ENCODE peak calls at places on chromosomes 7 and 10, in five cellular contexts. One of them, this sample, is unnamed.

GRCh38 chr10:75399461-75400162 is 2.0 kb downstream of the ZNF503 start:
- DNase-seq in prostate gland: peak
- DNase-seq in upper lobe of left lung: peak
- DNase-seq in esophagus muscularis mucosa: no peak
- DNase-seq in stomach: peak
- DNase-seq in this sample: peak

GRCh38 chr7:102264367-102264891 is 22.2 kb upstream of the SH2B2 start:
- DNase-seq in upper lobe of left lung: no peak
- DNase-seq in stomach: no peak
- DNase-seq in prostate gland: no peak
- DNase-seq in esophagus muscularis mucosa: no peak
- DNase-seq in this sample: no peak

GRCh38 chr10:72275351-72276012 is 1.8 kb downstream of the DDIT4 start:
- DNase-seq in upper lobe of left lung: no peak
- DNase-seq in esophagus muscularis mucosa: no peak
- DNase-seq in stomach: no peak
- DNase-seq in prostate gland: no peak
- DNase-seq in this sample: no peak

GRCh38 chr7:102140952-102141370 is 145.7 kb upstream of the SH2B2 start:
- DNase-seq in upper lobe of left lung: peak
- DNase-seq in prostate gland: no peak
- DNase-seq in stomach: no peak
- DNase-seq in esophagus muscularis mucosa: no peak
- DNase-seq in this sample: peak

GRCh38 chr7:155326385-155326784 is 28.7 kb downstream of the INSIG1 start:
- DNase-seq in esophagus muscularis mucosa: peak
- DNase-seq in prostate gland: no peak
- DNase-seq in upper lobe of left lung: no peak
- DNase-seq in stomach: no peak
- DNase-seq in this sample: no peak

GRCh38 chr10:48579251-48579960 is 25.5 kb downstream of the ARHGAP22 start:
- DNase-seq in upper lobe of left lung: no peak
- DNase-seq in prostate gland: no peak
- DNase-seq in esophagus muscularis mucosa: no peak
- DNase-seq in stomach: no peak
- DNase-seq in this sample: no peak

GRCh38 chr7:22441157-22441556 is 58.8 kb downstream of the STEAP1B start:
- DNase-seq in esophagus muscularis mucosa: peak
- DNase-seq in prostate gland: no peak
- DNase-seq in upper lobe of left lung: no peak
- DNase-seq in stomach: no peak
- DNase-seq in this sample: no peak

GRCh38 chr7:80640841-80641240 is 2.4 kb downstream of the CD36 start:
- DNase-seq in upper lobe of left lung: no peak
- DNase-seq in prostate gland: no peak
- DNase-seq in stomach: no peak
- DNase-seq in esophagus muscularis mucosa: no peak
- DNase-seq in this sample: no peak

GRCh38 chr7:132202541-132202940 is 373.7 kb downstream of the PLXNA4 start:
- DNase-seq in upper lobe of left lung: no peak
- DNase-seq in esophagus muscularis mucosa: no peak
- DNase-seq in prostate gland: no peak
- DNase-seq in stomach: no peak
- DNase-seq in this sample: no peak

GRCh38 chr7:28533267-28533666 is 120.9 kb downstream of the CREB5 start:
- DNase-seq in esophagus muscularis mucosa: no peak
- DNase-seq in prostate gland: no peak
- DNase-seq in stomach: no peak
- DNase-seq in upper lobe of left lung: no peak
- DNase-seq in this sample: no peak

GRCh38 chr10:45000764-45001381 is at the start of gene ZNF22:
- DNase-seq in stomach: peak
- DNase-seq in upper lobe of left lung: peak
- DNase-seq in prostate gland: no peak
- DNase-seq in esophagus muscularis mucosa: peak
- DNase-seq in this sample: peak
- TF ChIP-seq CTCF in stomach: peak
- TF ChIP-seq CTCF in upper lobe of left lung: no peak
- TF ChIP-seq CTCF in prostate gland: peak
- TF ChIP-seq CTCF in esophagus muscularis mucosa: no peak
- TF ChIP-seq CTCF in this sample: peak

GRCh38 chr7:128885370-128886187 is 22.9 kb downstream of the ATP6V1F start:
- DNase-seq in prostate gland: no peak
- DNase-seq in upper lobe of left lung: no peak
- DNase-seq in stomach: no peak
- DNase-seq in esophagus muscularis mucosa: no peak
- DNase-seq in this sample: peak

GRCh38 chr7:128882134-128882533 is 19.5 kb downstream of the ATP6V1F start:
- DNase-seq in esophagus muscularis mucosa: no peak
- DNase-seq in stomach: no peak
- DNase-seq in upper lobe of left lung: no peak
- DNase-seq in prostate gland: no peak
- DNase-seq in this sample: peak

GRCh38 chr7:128881458-128882125 is 18.9 kb downstream of the ATP6V1F start:
- DNase-seq in prostate gland: no peak
- DNase-seq in esophagus muscularis mucosa: no peak
- DNase-seq in stomach: no peak
- DNase-seq in upper lobe of left lung: no peak
- DNase-seq in this sample: peak

GRCh38 chr7:128884561-128885369 is 22.1 kb downstream of the ATP6V1F start:
- DNase-seq in stomach: no peak
- DNase-seq in upper lobe of left lung: no peak
- DNase-seq in esophagus muscularis mucosa: no peak
- DNase-seq in prostate gland: no peak
- DNase-seq in this sample: peak

DNA sequence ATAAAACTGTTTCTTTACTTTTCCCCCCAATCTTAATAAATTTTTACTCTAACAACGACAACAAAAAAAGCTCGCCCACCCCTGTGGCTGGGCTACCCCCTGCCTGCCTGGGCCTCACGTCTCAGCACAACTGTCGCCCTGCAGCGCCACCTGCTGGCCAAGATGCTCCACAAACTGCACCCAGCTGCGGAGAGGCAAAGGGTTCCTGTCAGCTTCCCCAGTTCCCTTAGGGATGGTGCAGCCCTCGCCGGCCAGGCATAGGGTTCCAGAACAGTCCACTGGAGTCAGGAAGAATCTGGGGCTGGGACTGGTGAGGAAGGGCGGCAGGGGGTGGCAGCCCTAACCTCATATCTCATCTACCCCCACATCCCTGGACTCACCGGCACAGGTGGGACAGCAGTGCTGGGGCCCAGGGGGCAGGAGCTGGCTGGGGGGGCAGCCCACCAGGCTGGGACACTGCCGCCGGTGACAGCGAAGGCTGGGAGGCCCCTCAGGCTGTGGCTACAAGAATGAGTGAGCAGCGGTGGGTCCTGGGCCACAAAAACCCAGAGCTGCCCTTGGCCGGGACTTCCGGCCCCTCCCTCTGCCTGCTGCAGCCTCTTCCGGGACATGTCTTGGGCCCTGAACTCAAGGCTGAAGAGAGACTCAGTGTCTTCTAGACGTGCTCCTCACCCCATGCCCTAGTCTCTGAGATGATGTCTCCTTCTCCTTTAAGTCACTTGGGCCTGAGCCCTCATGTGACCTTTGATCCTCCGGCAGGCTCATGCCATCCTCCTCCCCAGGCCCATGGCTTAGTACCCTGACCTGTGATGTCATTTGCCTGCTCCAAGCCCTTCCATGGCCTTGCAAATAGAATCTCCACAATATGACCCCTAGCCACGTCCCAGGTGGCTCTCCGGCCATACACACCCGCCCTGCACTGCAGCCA is 21.2 kb downstream of the ATP6V1F start:
- DNase-seq in prostate gland: peak
- DNase-seq in upper lobe of left lung: peak
- DNase-seq in esophagus muscularis mucosa: peak
- DNase-seq in stomach: peak
- DNase-seq in this sample: peak
- TF ChIP-seq POLR2A in prostate gland: no peak
- TF ChIP-seq POLR2A in upper lobe of left lung: no peak
- TF ChIP-seq POLR2A in esophagus muscularis mucosa: no peak
- TF ChIP-seq POLR2A in stomach: no peak
- TF ChIP-seq POLR2A in this sample: no peak

DNA sequence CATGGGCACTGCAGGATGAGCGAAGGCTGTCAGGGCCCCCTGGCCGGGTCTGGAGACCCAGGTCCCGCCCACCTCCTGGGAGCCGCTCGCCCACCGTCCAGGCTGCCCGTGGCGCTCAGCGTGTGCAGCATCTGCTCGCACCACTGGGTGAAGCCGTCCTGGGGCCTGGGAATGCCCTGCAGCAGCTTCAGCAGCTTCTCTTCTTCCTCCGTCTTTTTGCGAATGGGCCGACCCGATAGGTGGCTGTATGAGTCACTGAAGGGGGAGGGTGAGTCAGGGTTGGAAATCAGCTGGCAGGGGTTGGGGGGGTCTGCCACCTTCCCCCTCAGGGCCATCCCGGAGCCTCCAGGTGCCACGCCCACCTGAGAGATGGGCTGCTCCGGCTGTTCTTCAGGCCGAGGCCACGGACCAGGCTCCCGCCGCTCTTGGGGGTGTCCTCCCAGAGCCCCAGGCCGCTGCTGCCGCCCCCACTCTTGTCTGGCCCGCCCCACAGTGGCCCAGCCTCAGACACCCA is 8.7 kb downstream of the GNB2 start:
- DNase-seq in esophagus muscularis mucosa: no peak
- DNase-seq in stomach: no peak
- DNase-seq in upper lobe of left lung: no peak
- DNase-seq in prostate gland: no peak
- DNase-seq in this sample: peak
- TF ChIP-seq POLR2AphosphoS5 in esophagus muscularis mucosa: no peak
- TF ChIP-seq POLR2AphosphoS5 in stomach: no peak
- TF ChIP-seq POLR2AphosphoS5 in upper lobe of left lung: no peak
- TF ChIP-seq POLR2AphosphoS5 in prostate gland: no peak
- TF ChIP-seq POLR2AphosphoS5 in this sample: peak

GRCh38 chr10:58898854-58899573 is 277.4 kb upstream of the PHYHIPL start:
- DNase-seq in prostate gland: no peak
- DNase-seq in esophagus muscularis mucosa: no peak
- DNase-seq in stomach: no peak
- DNase-seq in upper lobe of left lung: no peak
- DNase-seq in this sample: no peak
- TF ChIP-seq CTCF in prostate gland: no peak
- TF ChIP-seq CTCF in esophagus muscularis mucosa: no peak
- TF ChIP-seq CTCF in stomach: no peak
- TF ChIP-seq CTCF in upper lobe of left lung: no peak
- TF ChIP-seq CTCF in this sample: no peak

GRCh38 chr10:118046491-118047362 is at the start of gene RAB11FIP2:
- DNase-seq in esophagus muscularis mucosa: peak
- DNase-seq in stomach: peak
- DNase-seq in upper lobe of left lung: peak
- DNase-seq in prostate gland: peak
- DNase-seq in this sample: peak
- TF ChIP-seq POLR2A in esophagus muscularis mucosa: no peak
- TF ChIP-seq POLR2A in stomach: no peak
- TF ChIP-seq POLR2A in upper lobe of left lung: peak
- TF ChIP-seq POLR2A in prostate gland: peak
- TF ChIP-seq POLR2A in this sample: no peak